ENCODE peak calls at places on chromosomes 7 and 10, in eight cellular contexts. F is colonic mucosa; Z is activated CD4-positive, alpha-beta memory T cell treated with anti-CD3 and anti-CD28 coated beads, Interleukin-2, amount 10 ng/mL, durations not matched to agents 7 days and 5 days; Q is HTR-8/SVneo; V is left lobe of liver; G is SJSA1; N is GM12865; C is hypothalamus. R is an unnamed sample.

GRCh38 chr7:150901160-150902035 is 49.1 kb downstream of the AOC1 start:
- DNase-seq in F (peak), Z (no peak), Q (no peak), V (peak), G (no peak), N (no peak), C (peak), R (no peak)

GRCh38 chr7:116511552-116512523 is 12.3 kb downstream of the CAV2 start:
- DNase-seq in F (peak), Z (peak), Q (no peak), V (peak), G (peak), N (peak), C (peak), R (no peak)

GRCh38 chr7:43568529-43568928 is 14.4 kb upstream of the STK17A start:
- DNase-seq in F (no peak), Z (no peak), Q (no peak), V (no peak), G (peak), N (no peak), C (no peak), R (no peak)

GRCh38 chr10:117603081-117603480 is 60.5 kb downstream of the EMX2 start:
- DNase-seq in F (no peak), Z (no peak), Q (no peak), V (no peak), G (no peak), N (no peak), C (no peak), R (no peak)

GRCh38 chr10:79380125-79380917 is 33.1 kb downstream of the PPIF start:
- DNase-seq in F (peak), Z (peak), Q (no peak), V (peak), G (no peak), N (no peak), C (no peak), R (no peak)

GRCh38 chr7:142804715-142805114 is 33.9 kb downstream of the PRSS2 start:
- DNase-seq in F (no peak), Z (no peak), Q (no peak), V (no peak), G (no peak), N (no peak), C (no peak), R (no peak)

GRCh38 chr10:78869508-78870439 is 199.0 kb upstream of the ZMIZ1 start:
- DNase-seq in F (peak), Z (peak), Q (no peak), V (no peak), G (no peak), N (no peak), C (no peak), R (no peak)

GRCh38 chr7:121466455-121466854 is 70.3 kb upstream of the FAM3C start:
- DNase-seq in F (no peak), Z (no peak), Q (no peak), V (no peak), G (no peak), N (no peak), C (no peak), R (no peak)

GRCh38 chr10:6269953-6270867 is 67.5 kb downstream of the PFKFB3 start:
- DNase-seq in F (peak), Z (peak), Q (no peak), V (no peak), G (no peak), N (peak), C (no peak), R (no peak)

GRCh38 chr10:122263971-122264370 is 7.1 kb upstream of the BTBD16 start:
- DNase-seq in F (no peak), Z (no peak), Q (peak), V (no peak), G (peak), N (no peak), C (no peak), R (no peak)

GRCh38 chr7:139487366-139488080 is 4.0 kb upstream of the KLRG2 start:
- DNase-seq in F (no peak), Z (no peak), Q (no peak), V (no peak), G (no peak), N (no peak), C (no peak), R (no peak)

GRCh38 chr7:80748302-80749042 is 110.0 kb downstream of the CD36 start:
- DNase-seq in F (no peak), Z (no peak), Q (no peak), V (no peak), G (no peak), N (no peak), C (no peak), R (no peak)

GRCh38 chr7:2609001-2609411 is 22.8 kb upstream of the TTYH3 start:
- DNase-seq in F (no peak), Z (no peak), Q (no peak), V (no peak), G (no peak), N (peak), C (no peak), R (no peak)

GRCh38 chr7:23293500-23294073 is 5.6 kb upstream of the MALSU1 start:
- DNase-seq in F (no peak), Z (no peak), Q (no peak), V (no peak), G (no peak), N (no peak), C (no peak), R (no peak)

GRCh38 chr10:3481496-3481895 is 303.5 kb downstream of the KLF6 start:
- DNase-seq in F (no peak), Z (no peak), Q (no peak), V (no peak), G (no peak), N (no peak), C (no peak), R (no peak)

GRCh38 chr7:101874028-101874427 is 56.6 kb downstream of the CUX1 start:
- DNase-seq in F (no peak), Z (no peak), Q (peak), V (no peak), G (peak), N (no peak), C (no peak), R (no peak)